ENCODE peak calls at places on chromosomes 12 and 14, in four cellular contexts. W, S, R and V are unnamed samples.

GRCh38 chr14:95097385-95097784 is 59.9 kb downstream of the DICER1 start:
- DNase-seq in W (peak; percentile 21), S (no peak), R (no peak), V (no peak)

GRCh38 chr12:42862055-42862454 is 272.5 kb upstream of the PRICKLE1 start:
- DNase-seq in W (peak; percentile 37), S (no peak), R (no peak), V (peak; percentile 15)

GRCh38 chr14:22255042-22255441 is 334.0 kb downstream of the DAD1 start:
- DNase-seq in W (no peak), S (no peak), R (no peak), V (no peak)

GRCh38 chr14:90109858-90110257 is 48.1 kb downstream of the KCNK13 start:
- DNase-seq in W (peak; percentile 3), S (no peak), R (no peak), V (no peak)

GRCh38 chr14:62432955-62433354 is 612.3 kb downstream of the KCNH5 start:
- DNase-seq in W (no peak), S (no peak), R (no peak), V (no peak)

GRCh38 chr12:20624718-20625117 is 70.4 kb upstream of the SLCO1C1 start:
- DNase-seq in W (no peak), S (peak; percentile 46), R (no peak), V (peak; percentile 46)

GRCh38 chr14:101114726-101115481 is 211.4 kb upstream of the RTL1 start:
- DNase-seq in W (no peak), S (no peak), R (no peak), V (no peak)

GRCh38 chr14:95304342-95304741 is 15.4 kb downstream of the CLMN start:
- DNase-seq in W (no peak), S (no peak), R (no peak), V (no peak)

GRCh38 chr12:14284189-14284722 is 81.2 kb upstream of the ATF7IP start:
- DNase-seq in W (no peak), S (no peak), R (no peak), V (no peak)

GRCh38 chr12:114038962-114039361 is 72.8 kb upstream of the RBM19 start:
- DNase-seq in W (no peak), S (no peak), R (no peak), V (no peak)

GRCh38 chr14:99592933-99593753 is 10.9 kb downstream of the CCDC85C start:
- DNase-seq in W (no peak), S (no peak), R (no peak), V (no peak)

GRCh38 chr14:34270361-34270760 is 191.7 kb downstream of the SPTSSA start:
- DNase-seq in W (no peak), S (no peak), R (no peak), V (no peak)

GRCh38 chr14:29927596-29928341 is at the start of gene PRKD1:
- DNase-seq in W (peak; percentile 67), S (peak; percentile 63), R (peak; percentile 30), V (peak; percentile 62)

GRCh38 chr14:39469094-39469710 is 37.0 kb upstream of the FBXO33 start:
- DNase-seq in W (no peak), S (peak; percentile 34), R (no peak), V (no peak)

GRCh38 chr12:114396153-114396868 is 9.6 kb downstream of the TBX5 start:
- DNase-seq in W (no peak), S (no peak), R (no peak), V (no peak)

GRCh38 chr14:95562892-95563685 is 28.2 kb downstream of the GLRX5 start:
- DNase-seq in W (peak; percentile 67), S (peak; percentile 43), R (no peak), V (no peak)

GRCh38 chr12:45730842-45731336 is 1.4 kb downstream of the ARID2 start:
- DNase-seq in W (peak; percentile 50), S (peak; percentile 46), R (no peak), V (peak; percentile 21)

GRCh38 chr12:101608301-101609133 is 13.7 kb downstream of the MYBPC1 start:
- DNase-seq in W (no peak), S (no peak), R (no peak), V (no peak)

GRCh38 chr14:87994974-87995373 is 2.0 kb upstream of the GALC start:
- DNase-seq in W (no peak), S (no peak), R (no peak), V (no peak)